ENCODE peak calls at places on chromosome 22, in five cellular contexts. One of them, this sample, is unnamed.
A peak's percentile ranks its signal among the peaks of the same experiment; 100 is the strongest.

GRCh38 chr22:24341657-24342056 is 71.0 kb downstream of the SPECC1L start:
- DNase-seq in HCT116: no peak
- DNase-seq in K562: no peak
- DNase-seq in H9: no peak
- DNase-seq in PC-9: no peak
- DNase-seq in this sample: no peak

GRCh38 chr22:22094514-22094913 is 111.9 kb upstream of the TOP3B start:
- DNase-seq in HCT116: no peak
- DNase-seq in K562: no peak
- DNase-seq in H9: no peak
- DNase-seq in PC-9: no peak
- DNase-seq in this sample: no peak

GRCh38 chr22:36277482-36278291 is 24.8 kb downstream of the APOL1 start:
- DNase-seq in HCT116: peak; percentile 40
- DNase-seq in K562: peak; percentile 73
- DNase-seq in H9: peak; percentile 90
- DNase-seq in PC-9: peak; percentile 62
- DNase-seq in this sample: peak; percentile 50

GRCh38 chr22:35921777-35922176 is 106.8 kb downstream of the RBFOX2 start:
- DNase-seq in HCT116: peak; percentile 76
- DNase-seq in K562: peak; percentile 74
- DNase-seq in H9: peak; percentile 69
- DNase-seq in PC-9: peak; percentile 86
- DNase-seq in this sample: peak; percentile 84

GRCh38 chr22:24289781-24290181 is 19.1 kb downstream of the SPECC1L start:
- DNase-seq in HCT116: no peak
- DNase-seq in K562: peak; percentile 58
- DNase-seq in H9: no peak
- DNase-seq in PC-9: no peak
- DNase-seq in this sample: no peak

GRCh38 chr22:46963672-46964545 is 201.5 kb downstream of the TBC1D22A start:
- DNase-seq in HCT116: no peak
- DNase-seq in K562: no peak
- DNase-seq in H9: no peak
- DNase-seq in PC-9: no peak
- DNase-seq in this sample: no peak

GRCh38 chr22:17882727-17883126 is 108.5 kb upstream of the BID start:
- DNase-seq in HCT116: no peak
- DNase-seq in K562: no peak
- DNase-seq in H9: no peak
- DNase-seq in PC-9: no peak
- DNase-seq in this sample: no peak

GRCh38 chr22:36055376-36056310 is 27.0 kb upstream of the RBFOX2 start:
- DNase-seq in HCT116: no peak
- DNase-seq in K562: no peak
- DNase-seq in H9: no peak
- DNase-seq in PC-9: no peak
- DNase-seq in this sample: no peak

GRCh38 chr22:35537252-35537651 is 3.4 kb upstream of the RASD2 start:
- DNase-seq in HCT116: no peak
- DNase-seq in K562: no peak
- DNase-seq in H9: no peak
- DNase-seq in PC-9: no peak
- DNase-seq in this sample: no peak

GRCh38 chr22:31291403-31291715 is 929 bp downstream of the PIK3IP1 start:
- DNase-seq in HCT116: no peak
- DNase-seq in K562: no peak
- DNase-seq in H9: no peak
- DNase-seq in PC-9: no peak
- DNase-seq in this sample: no peak

GRCh38 chr22:33210129-33210784 is 152.1 kb upstream of the SYN3 start:
- DNase-seq in HCT116: no peak
- DNase-seq in K562: peak; percentile 41
- DNase-seq in H9: peak; percentile 79
- DNase-seq in PC-9: no peak
- DNase-seq in this sample: peak; percentile 46

GRCh38 chr22:34914871-34915270 is 151.1 kb upstream of the ISX start:
- DNase-seq in HCT116: no peak
- DNase-seq in K562: no peak
- DNase-seq in H9: no peak
- DNase-seq in PC-9: no peak
- DNase-seq in this sample: no peak

GRCh38 chr22:48607901-48608650 is 1219.6 kb downstream of the BRD1 start:
- DNase-seq in HCT116: no peak
- DNase-seq in K562: no peak
- DNase-seq in H9: no peak
- DNase-seq in PC-9: no peak
- DNase-seq in this sample: no peak

GRCh38 chr22:50112151-50113118 is 22.6 kb downstream of the MOV10L1 start:
- DNase-seq in HCT116: no peak
- DNase-seq in K562: no peak
- DNase-seq in H9: no peak
- DNase-seq in PC-9: no peak
- DNase-seq in this sample: peak; percentile 25

GRCh38 chr22:20036119-20036518 is 15.2 kb downstream of the TANGO2 start:
- DNase-seq in HCT116: no peak
- DNase-seq in K562: no peak
- DNase-seq in H9: no peak
- DNase-seq in PC-9: no peak
- DNase-seq in this sample: no peak

GRCh38 chr22:42857845-42858481 is 890 bp upstream of the ARFGAP3 start:
- DNase-seq in HCT116: no peak
- DNase-seq in K562: peak; percentile 2
- DNase-seq in H9: no peak
- DNase-seq in PC-9: no peak
- DNase-seq in this sample: peak; percentile 14

GRCh38 chr22:43346521-43346929 is 3.4 kb upstream of the SCUBE1 start:
- DNase-seq in HCT116: peak; percentile 42
- DNase-seq in K562: peak; percentile 59
- DNase-seq in H9: peak; percentile 87
- DNase-seq in PC-9: no peak
- DNase-seq in this sample: peak; percentile 50

GRCh38 chr22:25081409-25081824 is 118.2 kb upstream of the CRYBB3 start:
- DNase-seq in HCT116: peak; percentile 15
- DNase-seq in K562: peak; percentile 33
- DNase-seq in H9: no peak
- DNase-seq in PC-9: no peak
- DNase-seq in this sample: peak; percentile 33

GRCh38 chr22:48881326-48881980 is 946.2 kb downstream of the BRD1 start:
- DNase-seq in HCT116: no peak
- DNase-seq in K562: no peak
- DNase-seq in H9: no peak
- DNase-seq in PC-9: no peak
- DNase-seq in this sample: no peak

GRCh38 chr22:29753808-29754657 is 12.8 kb downstream of the ZMAT5 start:
- DNase-seq in HCT116: no peak
- DNase-seq in K562: no peak
- DNase-seq in H9: no peak
- DNase-seq in PC-9: no peak
- DNase-seq in this sample: no peak

GRCh38 chr22:41660416-41660815 is 28.3 kb downstream of the SNU13 start:
- DNase-seq in HCT116: no peak
- DNase-seq in K562: no peak
- DNase-seq in H9: no peak
- DNase-seq in PC-9: no peak
- DNase-seq in this sample: no peak

GRCh38 chr22:42062506-42063190 is 8.0 kb downstream of the NAGA start:
- DNase-seq in HCT116: no peak
- DNase-seq in K562: no peak
- DNase-seq in H9: no peak
- DNase-seq in PC-9: no peak
- DNase-seq in this sample: no peak

GRCh38 chr22:33544707-33545106 is 375.6 kb downstream of the LARGE1 start:
- DNase-seq in HCT116: no peak
- DNase-seq in K562: no peak
- DNase-seq in H9: no peak
- DNase-seq in PC-9: no peak
- DNase-seq in this sample: no peak

GRCh38 chr22:49756201-49756600 is 71.5 kb downstream of the BRD1 start:
- DNase-seq in HCT116: no peak
- DNase-seq in K562: no peak
- DNase-seq in H9: no peak
- DNase-seq in PC-9: no peak
- DNase-seq in this sample: no peak

GRCh38 chr22:41976070-41976901 is 7.0 kb downstream of the SEPTIN3 start:
- DNase-seq in HCT116: no peak
- DNase-seq in K562: no peak
- DNase-seq in H9: no peak
- DNase-seq in PC-9: no peak
- DNase-seq in this sample: no peak

GRCh38 chr22:36773935-36774334 is 2.0 kb downstream of the IFT27 start:
- DNase-seq in HCT116: no peak
- DNase-seq in K562: peak; percentile 11
- DNase-seq in H9: no peak
- DNase-seq in PC-9: peak; percentile 56
- DNase-seq in this sample: peak; percentile 66

GRCh38 chr22:50274311-50274710 is 4.1 kb upstream of the MAPK11 start:
- DNase-seq in HCT116: no peak
- DNase-seq in K562: peak; percentile 64
- DNase-seq in H9: no peak
- DNase-seq in PC-9: peak; percentile 71
- DNase-seq in this sample: peak; percentile 58

GRCh38 chr22:49011379-49011768 is 816.3 kb downstream of the BRD1 start:
- DNase-seq in HCT116: no peak
- DNase-seq in K562: no peak
- DNase-seq in H9: peak; percentile 10
- DNase-seq in PC-9: no peak
- DNase-seq in this sample: no peak

GRCh38 chr22:17368727-17369552 is at the start of gene CECR2:
- DNase-seq in HCT116: peak; percentile 34
- DNase-seq in K562: peak; percentile 17
- DNase-seq in H9: peak; percentile 86
- DNase-seq in PC-9: no peak
- DNase-seq in this sample: no peak

GRCh38 chr22:49826603-49827306 is 918 bp downstream of the BRD1 start:
- DNase-seq in HCT116: no peak
- DNase-seq in K562: peak; percentile 45
- DNase-seq in H9: no peak
- DNase-seq in PC-9: no peak
- DNase-seq in this sample: no peak

GRCh38 chr22:30314918-30315317 is 11.8 kb downstream of the TBC1D10A start:
- DNase-seq in HCT116: no peak
- DNase-seq in K562: peak; percentile 22
- DNase-seq in H9: no peak
- DNase-seq in PC-9: no peak
- DNase-seq in this sample: no peak

GRCh38 chr22:40281717-40282116 is 64.6 kb upstream of the ADSL start:
- DNase-seq in HCT116: no peak
- DNase-seq in K562: no peak
- DNase-seq in H9: no peak
- DNase-seq in PC-9: no peak
- DNase-seq in this sample: no peak

GRCh38 chr22:49960967-49961600 is 512 bp downstream of the PIM3 start:
- DNase-seq in HCT116: no peak
- DNase-seq in K562: peak; percentile 57
- DNase-seq in H9: no peak
- DNase-seq in PC-9: peak; percentile 66
- DNase-seq in this sample: peak; percentile 47

DNA sequence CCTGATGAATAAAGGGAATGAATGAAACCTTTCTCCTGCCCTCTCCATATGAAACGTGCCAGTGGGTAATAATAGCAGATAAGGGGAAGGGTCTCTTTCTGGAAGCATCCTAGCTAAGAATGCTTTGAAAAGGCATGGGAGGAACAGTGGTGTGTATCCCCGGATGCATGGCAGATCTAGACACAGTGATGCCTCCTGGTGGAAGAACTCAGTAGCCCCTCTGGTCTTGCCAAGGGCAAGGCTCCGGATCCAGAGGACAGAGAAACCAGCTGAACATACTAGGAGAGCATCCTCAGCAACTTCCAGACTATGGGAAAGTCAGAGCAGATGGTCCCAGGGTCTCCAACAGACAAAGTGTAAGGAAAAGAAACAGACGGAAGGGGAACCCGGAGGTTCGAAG is 6.4 kb downstream of the BAIAP2L2 start:
- DNase-seq in HCT116: peak; percentile 8
- DNase-seq in K562: peak; percentile 43
- DNase-seq in H9: no peak
- DNase-seq in PC-9: no peak
- DNase-seq in this sample: peak; percentile 31
- TF ChIP-seq CTCF in HCT116: peak; percentile 42
- TF ChIP-seq CTCF in K562: peak; percentile 54
- TF ChIP-seq CTCF in H9: peak; percentile 73
- TF ChIP-seq CTCF in PC-9: peak; percentile 45
- TF ChIP-seq CTCF in this sample: peak; percentile 49

GRCh38 chr22:23210428-23211170 is 30.3 kb downstream of the BCR start:
- DNase-seq in HCT116: no peak
- DNase-seq in K562: no peak
- DNase-seq in H9: no peak
- DNase-seq in PC-9: no peak
- DNase-seq in this sample: no peak
- H4K20me1 ChIP-seq in HCT116: no peaks in the 10 kb centered on the region
- H4K20me1 ChIP-seq in K562: peaks cover 56% of the 10 kb centered on the region
- H4K20me1 ChIP-seq in H9: no peaks in the 10 kb centered on the region
- H4K20me1 ChIP-seq in PC-9: peaks cover 22% of the 10 kb centered on the region
- H4K20me1 ChIP-seq in this sample: no peaks in the 10 kb centered on the region

DNA sequence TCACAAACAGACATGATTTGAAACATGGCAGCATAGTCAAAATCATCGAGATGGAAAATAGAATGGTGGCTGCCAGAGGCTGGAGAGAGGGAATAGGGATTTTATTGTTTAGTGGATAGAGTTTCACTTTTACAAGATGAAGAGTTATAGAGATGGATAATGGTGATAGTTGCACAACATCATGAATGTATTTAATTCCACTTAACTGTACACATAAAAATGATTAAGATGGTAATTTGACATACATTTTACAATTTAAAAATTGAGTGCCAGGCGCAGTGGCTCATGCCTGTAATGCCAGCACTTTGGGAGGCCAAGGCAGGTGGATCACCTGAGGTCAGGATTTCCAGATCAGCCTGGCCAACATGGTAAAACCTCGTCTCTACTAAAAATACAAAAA is 21.2 kb downstream of the TTC28 start:
- DNase-seq in HCT116: no peak
- DNase-seq in K562: no peak
- DNase-seq in H9: no peak
- DNase-seq in PC-9: no peak
- DNase-seq in this sample: no peak
- TF ChIP-seq CTCF in HCT116: no peak
- TF ChIP-seq CTCF in K562: no peak
- TF ChIP-seq CTCF in H9: no peak
- TF ChIP-seq CTCF in PC-9: no peak
- TF ChIP-seq CTCF in this sample: no peak

DNA sequence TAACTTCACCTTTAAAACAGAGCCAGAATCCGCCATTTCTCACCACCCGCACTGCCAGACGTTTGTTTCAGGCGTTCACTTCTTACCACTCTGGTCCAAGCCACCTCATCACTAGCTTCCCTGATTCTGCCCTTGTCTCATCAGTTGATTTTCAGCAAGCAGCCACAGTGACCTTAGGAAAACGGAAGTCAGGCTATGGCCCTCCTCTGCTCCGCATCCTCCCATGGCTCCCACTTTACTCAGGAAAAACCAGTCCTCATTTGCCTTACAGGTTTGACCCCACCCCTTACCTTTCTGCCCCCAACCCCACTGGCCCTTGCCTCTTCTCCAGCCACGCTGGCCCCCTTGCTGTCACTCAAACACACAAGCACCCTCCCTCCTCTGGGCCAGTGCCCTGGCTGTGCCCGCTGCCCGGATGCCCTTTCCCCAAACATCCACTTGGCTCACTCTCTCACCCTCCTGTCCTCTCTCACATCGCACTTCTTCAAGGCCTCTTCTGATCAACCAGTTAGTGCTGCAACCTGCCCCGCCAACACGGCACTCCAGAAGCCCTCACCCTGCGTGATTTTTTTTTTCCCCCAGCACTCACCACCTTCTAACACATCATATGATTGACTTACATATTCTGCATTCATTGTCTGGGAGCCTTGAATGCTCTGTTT is 18.9 kb downstream of the TPST2 start:
- DNase-seq in HCT116: no peak
- DNase-seq in K562: no peak
- DNase-seq in H9: no peak
- DNase-seq in PC-9: no peak
- DNase-seq in this sample: no peak
- H4K20me1 ChIP-seq in HCT116: no peaks in the 10 kb centered on the region
- H4K20me1 ChIP-seq in K562: peaks cover 60% of the 10 kb centered on the region
- H4K20me1 ChIP-seq in H9: no peaks in the 10 kb centered on the region
- H4K20me1 ChIP-seq in PC-9: no peaks in the 10 kb centered on the region
- H4K20me1 ChIP-seq in this sample: no peaks in the 10 kb centered on the region

This sample was measured in PC-3.